ENCODE peak calls at places on chromosomes 12 and 14, in eight cellular contexts. T is thyroid gland; J is IMR-90; Z is amygdala; Q is stimulated activated naive CD4-positive, alpha-beta T cell; D is NCI-H446 treated with DMSO at 0.1 percent for 48 hours; R is NCI-H1105 treated with DMSO at 0.1 percent for 48 hours; K is foreskin fibroblast. B is an unnamed sample.

GRCh38 chr12:23815810-23816209 is 133.7 kb downstream of the SOX5 start:
- DNase-seq in T (no peak), J (no peak), Z (no peak), Q (no peak), D (no peak), R (no peak), K (no peak), B (no peak)

GRCh38 chr12:18690653-18691052 is 47.2 kb downstream of the PLCZ1 start:
- DNase-seq in T (no peak), J (peak), Z (no peak), Q (no peak), D (no peak), R (no peak), K (peak), B (peak)

GRCh38 chr12:94704452-94704871 is 54.1 kb upstream of the TMCC3 start:
- DNase-seq in T (peak), J (peak), Z (no peak), Q (no peak), D (no peak), R (no peak), K (peak), B (peak)

GRCh38 chr12:69512820-69513219 is 42.6 kb downstream of the FRS2 start:
- DNase-seq in T (no peak), J (peak), Z (no peak), Q (no peak), D (no peak), R (no peak), K (peak), B (peak)

GRCh38 chr14:69260246-69260978 is 454 bp downstream of the GALNT16 start:
- DNase-seq in T (peak), J (peak), Z (no peak), Q (no peak), D (no peak), R (peak), K (no peak), B (peak)

GRCh38 chr12:105974738-105975137 is 164.0 kb downstream of the NUAK1 start:
- DNase-seq in T (no peak), J (no peak), Z (no peak), Q (no peak), D (no peak), R (no peak), K (no peak), B (no peak)

GRCh38 chr14:38762845-38763244 is 340.2 kb downstream of the SEC23A start:
- DNase-seq in T (no peak), J (no peak), Z (no peak), Q (no peak), D (no peak), R (no peak), K (no peak), B (no peak)

GRCh38 chr12:124847675-124848074 is 16.0 kb downstream of the SCARB1 start:
- DNase-seq in T (peak), J (peak), Z (peak), Q (no peak), D (no peak), R (no peak), K (no peak), B (peak)

GRCh38 chr14:103931422-103931821 is 3.2 kb downstream of the TDRD9 start:
- DNase-seq in T (no peak), J (no peak), Z (no peak), Q (no peak), D (no peak), R (no peak), K (no peak), B (no peak)

GRCh38 chr12:78402366-78403134 is 462.0 kb upstream of the SYT1 start:
- DNase-seq in T (no peak), J (no peak), Z (no peak), Q (no peak), D (no peak), R (peak), K (no peak), B (no peak)

GRCh38 chr12:113242018-113242418 is 20.8 kb downstream of the TPCN1 start:
- DNase-seq in T (peak), J (no peak), Z (no peak), Q (no peak), D (no peak), R (no peak), K (no peak), B (no peak)

GRCh38 chr14:85415015-85415712 is 114.8 kb upstream of the FLRT2 start:
- DNase-seq in T (peak), J (peak), Z (no peak), Q (no peak), D (no peak), R (peak), K (peak), B (peak)

GRCh38 chr14:54256156-54256555 is 140.7 kb upstream of the CDKN3 start:
- DNase-seq in T (no peak), J (no peak), Z (no peak), Q (no peak), D (no peak), R (no peak), K (no peak), B (no peak)

GRCh38 chr14:23057757-23058653 is 685 bp upstream of the CDH24 start:
- DNase-seq in T (peak), J (peak), Z (no peak), Q (no peak), D (no peak), R (no peak), K (peak), B (peak)

GRCh38 chr14:101590616-101591015 is 29.3 kb downstream of the DIO3 start:
- DNase-seq in T (no peak), J (no peak), Z (no peak), Q (no peak), D (no peak), R (no peak), K (no peak), B (no peak)

GRCh38 chr12:70849265-70849960 is 71.1 kb downstream of the PTPRR start:
- DNase-seq in T (no peak), J (peak), Z (no peak), Q (no peak), D (no peak), R (peak), K (peak), B (peak)

GRCh38 chr14:55092326-55092725 is 36.7 kb upstream of the LGALS3 start:
- DNase-seq in T (no peak), J (no peak), Z (no peak), Q (no peak), D (no peak), R (no peak), K (peak), B (no peak)

GRCh38 chr12:104790296-104791125 is 167.6 kb downstream of the SLC41A2 start:
- DNase-seq in T (peak), J (peak), Z (no peak), Q (peak), D (no peak), R (no peak), K (no peak), B (peak)

GRCh38 chr12:97875064-97875463 is 412.5 kb downstream of the RMST start:
- DNase-seq in T (no peak), J (no peak), Z (no peak), Q (no peak), D (no peak), R (no peak), K (no peak), B (no peak)

GRCh38 chr12:27201169-27201568 is 42.9 kb upstream of the STK38L start:
- DNase-seq in T (no peak), J (no peak), Z (no peak), Q (no peak), D (no peak), R (no peak), K (no peak), B (no peak)

GRCh38 chr12:24854908-24855307 is 94.0 kb downstream of the BCAT1 start:
- DNase-seq in T (no peak), J (peak), Z (no peak), Q (no peak), D (no peak), R (no peak), K (no peak), B (peak)

GRCh38 chr14:38791862-38792261 is 311.2 kb downstream of the SEC23A start:
- DNase-seq in T (no peak), J (no peak), Z (no peak), Q (no peak), D (no peak), R (no peak), K (no peak), B (no peak)

GRCh38 chr12:26751179-26751578 is 81.8 kb downstream of the ITPR2 start:
- DNase-seq in T (no peak), J (no peak), Z (no peak), Q (no peak), D (no peak), R (no peak), K (no peak), B (no peak)

GRCh38 chr12:75852143-75852542 is 179.4 kb downstream of the PHLDA1 start:
- DNase-seq in T (peak), J (peak), Z (no peak), Q (no peak), D (peak), R (peak), K (peak), B (no peak)

GRCh38 chr14:19823765-19824164 is 20.2 kb downstream of the OR4N2 start:
- DNase-seq in T (no peak), J (no peak), Z (no peak), Q (no peak), D (no peak), R (no peak), K (no peak), B (no peak)

GRCh38 chr12:6113691-6114475 is 10.6 kb downstream of the VWF start:
- DNase-seq in T (peak), J (no peak), Z (no peak), Q (no peak), D (peak), R (peak), K (no peak), B (no peak)

GRCh38 chr14:100582496-100583165 is 4.6 kb downstream of the BEGAIN start:
- DNase-seq in T (no peak), J (no peak), Z (no peak), Q (no peak), D (no peak), R (no peak), K (no peak), B (no peak)

GRCh38 chr12:63897931-63898330 is 53.4 kb downstream of the SRGAP1 start:
- DNase-seq in T (no peak), J (no peak), Z (no peak), Q (no peak), D (no peak), R (no peak), K (no peak), B (peak)

GRCh38 chr12:13187399-13187798 is 9.1 kb upstream of the EMP1 start:
- DNase-seq in T (no peak), J (peak), Z (no peak), Q (no peak), D (no peak), R (no peak), K (peak), B (peak)

GRCh38 chr12:47711448-47711847 is 5.6 kb upstream of the RPAP3 start:
- DNase-seq in T (no peak), J (no peak), Z (no peak), Q (no peak), D (no peak), R (no peak), K (no peak), B (no peak)

GRCh38 chr12:49347307-49348237 is 884 bp downstream of the DNAJC22 start:
- DNase-seq in T (peak), J (peak), Z (peak), Q (peak), D (peak), R (peak), K (peak), B (peak)

GRCh38 chr12:32115404-32116104 is 8.9 kb downstream of the BICD1 start:
- DNase-seq in T (peak), J (peak), Z (no peak), Q (no peak), D (peak), R (no peak), K (peak), B (peak)